ENCODE peak calls at places on chromosomes 2 and 18, in nine cellular contexts. N, K, Q, F, T, P, J, W and I are unnamed samples.

GRCh38 chr18:40852406-40852805 is 1102.6 kb upstream of the PIK3C3 start:
- DNase-seq in N (no peak), W (no peak), P (no peak), F (no peak), Q (no peak), T (no peak), J (no peak), K (no peak), I (no peak)

GRCh38 chr2:33011406-33011805 is 64.7 kb downstream of the LTBP1 start:
- DNase-seq in F (no peak), Q (no peak), W (no peak), T (no peak), P (no peak), K (no peak), N (no peak), J (no peak), I (no peak)

GRCh38 chr2:134988994-134989605 is 58.1 kb downstream of the MAP3K19 start:
- DNase-seq in W (no peak), Q (peak; percentile 46), K (peak; percentile 46), N (no peak), P (peak; percentile 26), F (no peak), J (no peak), T (no peak), I (peak; percentile 25)

GRCh38 chr2:171319164-171319810 is 114.5 kb downstream of the METTL8 start:
- DNase-seq in P (no peak), W (peak; percentile 4), N (no peak), F (no peak), K (peak; percentile 18), T (no peak), Q (no peak), J (no peak), I (no peak)

GRCh38 chr2:9004338-9005204 is 1.1 kb upstream of the MBOAT2 start:
- DNase-seq in N (no peak), W (peak; percentile 80), T (no peak), K (peak; percentile 72), P (no peak), J (no peak), F (no peak), Q (no peak), I (no peak)

GRCh38 chr2:84971799-84972790 is 1.1 kb downstream of the KCMF1 start:
- DNase-seq in K (peak; percentile 33), T (peak; percentile 62), F (peak; percentile 59), P (no peak), W (peak; percentile 49), J (peak; percentile 93), Q (peak; percentile 12), N (peak; percentile 75), I (peak; percentile 72)

GRCh38 chr2:239720411-239721365 is 304.5 kb downstream of the NDUFA10 start:
- DNase-seq in K (no peak), Q (no peak), P (no peak), F (no peak), W (no peak), T (no peak), N (peak; percentile 35), J (no peak), I (no peak)

GRCh38 chr2:3565117-3565516 is 7.0 kb upstream of the RNASEH1 start:
- DNase-seq in T (no peak), J (no peak), Q (no peak), F (no peak), W (no peak), P (no peak), K (no peak), N (no peak), I (no peak)

GRCh38 chr2:584863-585823 is 92.1 kb downstream of the TMEM18 start:
- DNase-seq in F (no peak), P (no peak), W (peak; percentile 43), J (no peak), Q (no peak), N (no peak), T (peak; percentile 33), K (no peak), I (peak; percentile 56)